ENCODE peak calls at places on chromosome X, in eight cellular contexts. One of them, this sample, is unnamed.

GRCh38 chrX:118569676-118570075 is 74.1 kb downstream of the DOCK11 start:
- DNase-seq in suprapubic skin: no peak
- DNase-seq in esophagus squamous epithelium: no peak
- DNase-seq in gastrocnemius medialis: no peak
- DNase-seq in A549: no peak
- DNase-seq in sigmoid colon: no peak
- DNase-seq in body of pancreas: no peak
- DNase-seq in adrenal gland: no peak
- DNase-seq in this sample: no peak

GRCh38 chrX:81120936-81121351 is 80.8 kb downstream of the HMGN5 start:
- DNase-seq in suprapubic skin: no peak
- DNase-seq in esophagus squamous epithelium: no peak
- DNase-seq in gastrocnemius medialis: peak
- DNase-seq in A549: peak
- DNase-seq in sigmoid colon: peak
- DNase-seq in body of pancreas: peak
- DNase-seq in adrenal gland: peak
- DNase-seq in this sample: peak

GRCh38 chrX:69748055-69748454 is 132.1 kb downstream of the EDA start:
- DNase-seq in suprapubic skin: no peak
- DNase-seq in esophagus squamous epithelium: no peak
- DNase-seq in gastrocnemius medialis: no peak
- DNase-seq in A549: no peak
- DNase-seq in sigmoid colon: no peak
- DNase-seq in body of pancreas: no peak
- DNase-seq in adrenal gland: no peak
- DNase-seq in this sample: no peak

GRCh38 chrX:99033226-99033901 is 1376.7 kb downstream of the PCDH19 start:
- DNase-seq in suprapubic skin: no peak
- DNase-seq in esophagus squamous epithelium: no peak
- DNase-seq in gastrocnemius medialis: no peak
- DNase-seq in A549: no peak
- DNase-seq in sigmoid colon: no peak
- DNase-seq in body of pancreas: no peak
- DNase-seq in adrenal gland: no peak
- DNase-seq in this sample: no peak

GRCh38 chrX:6782831-6783230 is 247.9 kb upstream of the VCX3A start:
- DNase-seq in suprapubic skin: no peak
- DNase-seq in esophagus squamous epithelium: no peak
- DNase-seq in gastrocnemius medialis: no peak
- DNase-seq in A549: no peak
- DNase-seq in sigmoid colon: no peak
- DNase-seq in body of pancreas: no peak
- DNase-seq in adrenal gland: no peak
- DNase-seq in this sample: no peak

GRCh38 chrX:95055991-95056390 is 1382.0 kb downstream of the FAM133A start:
- DNase-seq in suprapubic skin: no peak
- DNase-seq in esophagus squamous epithelium: no peak
- DNase-seq in gastrocnemius medialis: no peak
- DNase-seq in A549: no peak
- DNase-seq in sigmoid colon: no peak
- DNase-seq in body of pancreas: no peak
- DNase-seq in adrenal gland: no peak
- DNase-seq in this sample: no peak

GRCh38 chrX:70032797-70033196 is 16.9 kb downstream of the AWAT2 start:
- DNase-seq in suprapubic skin: no peak
- DNase-seq in esophagus squamous epithelium: no peak
- DNase-seq in gastrocnemius medialis: no peak
- DNase-seq in A549: no peak
- DNase-seq in sigmoid colon: no peak
- DNase-seq in body of pancreas: no peak
- DNase-seq in adrenal gland: no peak
- DNase-seq in this sample: no peak

GRCh38 chrX:102744307-102744706 is 23.8 kb downstream of the GPRASP3 start:
- DNase-seq in suprapubic skin: no peak
- DNase-seq in esophagus squamous epithelium: no peak
- DNase-seq in gastrocnemius medialis: no peak
- DNase-seq in A549: no peak
- DNase-seq in sigmoid colon: no peak
- DNase-seq in body of pancreas: no peak
- DNase-seq in adrenal gland: no peak
- DNase-seq in this sample: no peak

GRCh38 chrX:25079020-25079419 is 63.3 kb upstream of the ARX start:
- DNase-seq in suprapubic skin: no peak
- DNase-seq in esophagus squamous epithelium: no peak
- DNase-seq in gastrocnemius medialis: no peak
- DNase-seq in A549: no peak
- DNase-seq in sigmoid colon: no peak
- DNase-seq in body of pancreas: no peak
- DNase-seq in adrenal gland: no peak
- DNase-seq in this sample: no peak

GRCh38 chrX:47215291-47215900 is 3.1 kb upstream of the CDK16 start:
- DNase-seq in suprapubic skin: no peak
- DNase-seq in esophagus squamous epithelium: no peak
- DNase-seq in gastrocnemius medialis: no peak
- DNase-seq in A549: no peak
- DNase-seq in sigmoid colon: no peak
- DNase-seq in body of pancreas: no peak
- DNase-seq in adrenal gland: peak
- DNase-seq in this sample: no peak

GRCh38 chrX:44462851-44463250 is 79.8 kb downstream of the FUNDC1 start:
- DNase-seq in suprapubic skin: no peak
- DNase-seq in esophagus squamous epithelium: no peak
- DNase-seq in gastrocnemius medialis: peak
- DNase-seq in A549: no peak
- DNase-seq in sigmoid colon: no peak
- DNase-seq in body of pancreas: peak
- DNase-seq in adrenal gland: peak
- DNase-seq in this sample: no peak

GRCh38 chrX:70234355-70234754 is at the start of gene AWAT1:
- DNase-seq in suprapubic skin: no peak
- DNase-seq in esophagus squamous epithelium: no peak
- DNase-seq in gastrocnemius medialis: no peak
- DNase-seq in A549: no peak
- DNase-seq in sigmoid colon: no peak
- DNase-seq in body of pancreas: no peak
- DNase-seq in adrenal gland: no peak
- DNase-seq in this sample: no peak

GRCh38 chrX:139875831-139876230 is 57.0 kb downstream of the ATP11C start:
- DNase-seq in suprapubic skin: no peak
- DNase-seq in esophagus squamous epithelium: no peak
- DNase-seq in gastrocnemius medialis: no peak
- DNase-seq in A549: no peak
- DNase-seq in sigmoid colon: no peak
- DNase-seq in body of pancreas: no peak
- DNase-seq in adrenal gland: no peak
- DNase-seq in this sample: no peak

GRCh38 chrX:9611436-9612145 is 146.7 kb downstream of the TBL1X start:
- DNase-seq in suprapubic skin: no peak
- DNase-seq in esophagus squamous epithelium: no peak
- DNase-seq in gastrocnemius medialis: no peak
- DNase-seq in A549: no peak
- DNase-seq in sigmoid colon: no peak
- DNase-seq in body of pancreas: no peak
- DNase-seq in adrenal gland: no peak
- DNase-seq in this sample: no peak

GRCh38 chrX:108245462-108245861 is 153.9 kb downstream of the ATG4A start:
- DNase-seq in suprapubic skin: no peak
- DNase-seq in esophagus squamous epithelium: no peak
- DNase-seq in gastrocnemius medialis: no peak
- DNase-seq in A549: peak
- DNase-seq in sigmoid colon: no peak
- DNase-seq in body of pancreas: no peak
- DNase-seq in adrenal gland: no peak
- DNase-seq in this sample: no peak

GRCh38 chrX:87516716-87517115 is 886 bp upstream of the KLHL4 start:
- DNase-seq in suprapubic skin: no peak
- DNase-seq in esophagus squamous epithelium: no peak
- DNase-seq in gastrocnemius medialis: no peak
- DNase-seq in A549: peak
- DNase-seq in sigmoid colon: no peak
- DNase-seq in body of pancreas: no peak
- DNase-seq in adrenal gland: no peak
- DNase-seq in this sample: no peak

GRCh38 chrX:130539721-130540321 is 138.0 kb downstream of the RBMX2 start:
- DNase-seq in suprapubic skin: no peak
- DNase-seq in esophagus squamous epithelium: no peak
- DNase-seq in gastrocnemius medialis: no peak
- DNase-seq in A549: peak
- DNase-seq in sigmoid colon: no peak
- DNase-seq in body of pancreas: peak
- DNase-seq in adrenal gland: peak
- DNase-seq in this sample: no peak

GRCh38 chrX:135522878-135523693 is 2.6 kb downstream of the INTS6L start:
- DNase-seq in suprapubic skin: no peak
- DNase-seq in esophagus squamous epithelium: no peak
- DNase-seq in gastrocnemius medialis: no peak
- DNase-seq in A549: no peak
- DNase-seq in sigmoid colon: no peak
- DNase-seq in body of pancreas: no peak
- DNase-seq in adrenal gland: no peak
- DNase-seq in this sample: no peak

GRCh38 chrX:135520553-135521404 is at the start of gene INTS6L:
- DNase-seq in suprapubic skin: peak
- DNase-seq in esophagus squamous epithelium: peak
- DNase-seq in gastrocnemius medialis: peak
- DNase-seq in A549: peak
- DNase-seq in sigmoid colon: peak
- DNase-seq in body of pancreas: peak
- DNase-seq in adrenal gland: peak
- DNase-seq in this sample: peak

GRCh38 chrX:135522132-135522530 is 1.7 kb downstream of the INTS6L start:
- DNase-seq in suprapubic skin: no peak
- DNase-seq in esophagus squamous epithelium: no peak
- DNase-seq in gastrocnemius medialis: no peak
- DNase-seq in A549: no peak
- DNase-seq in sigmoid colon: no peak
- DNase-seq in body of pancreas: no peak
- DNase-seq in adrenal gland: no peak
- DNase-seq in this sample: no peak

GRCh38 chrX:135520022-135520552 is 373 bp upstream of the INTS6L start:
- DNase-seq in suprapubic skin: no peak
- DNase-seq in esophagus squamous epithelium: no peak
- DNase-seq in gastrocnemius medialis: no peak
- DNase-seq in A549: no peak
- DNase-seq in sigmoid colon: no peak
- DNase-seq in body of pancreas: no peak
- DNase-seq in adrenal gland: peak
- DNase-seq in this sample: no peak

DNA sequence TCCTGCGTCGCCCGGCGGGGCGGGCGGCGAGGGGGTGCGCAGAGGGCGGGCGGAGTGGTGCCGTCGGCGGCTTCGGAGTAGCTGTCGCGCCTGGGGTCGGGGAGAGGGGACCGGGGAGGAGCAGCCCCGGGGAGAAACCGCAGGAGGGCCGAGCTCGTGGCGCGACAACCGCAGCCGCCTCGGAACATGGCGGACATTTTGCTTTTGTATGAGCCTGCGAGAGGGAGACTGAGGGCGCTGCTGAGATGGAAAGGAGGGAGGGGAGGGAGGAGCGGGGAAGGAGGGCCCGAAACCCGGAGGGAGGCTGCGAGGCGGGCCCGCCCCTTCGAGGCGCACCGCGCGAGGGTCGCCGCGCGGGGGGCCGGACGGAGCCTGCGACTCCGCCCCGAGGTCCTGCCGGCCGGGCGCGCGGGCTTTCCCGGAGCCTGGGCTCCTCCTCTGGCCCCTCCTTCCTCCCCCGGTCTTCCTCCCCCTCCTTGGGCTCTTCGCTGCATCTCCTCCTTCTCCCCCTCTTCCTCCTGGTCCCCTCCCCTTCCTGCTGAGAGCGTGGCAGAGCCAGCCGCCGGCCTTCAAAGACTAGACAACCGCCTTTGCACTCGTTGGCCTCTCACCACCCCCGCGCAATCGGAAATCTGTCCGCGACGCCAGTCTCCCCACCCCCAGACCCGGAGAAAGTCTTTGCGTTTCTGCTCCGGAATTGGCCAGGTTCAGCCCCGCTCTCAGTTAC is 1.1 kb downstream of the INTS6L start:
- DNase-seq in suprapubic skin: peak
- DNase-seq in esophagus squamous epithelium: peak
- DNase-seq in gastrocnemius medialis: peak
- DNase-seq in A549: peak
- DNase-seq in sigmoid colon: peak
- DNase-seq in body of pancreas: peak
- DNase-seq in adrenal gland: peak
- DNase-seq in this sample: peak
- TF ChIP-seq POLR2A in suprapubic skin: peak
- TF ChIP-seq POLR2A in esophagus squamous epithelium: peak
- TF ChIP-seq POLR2A in gastrocnemius medialis: peak
- TF ChIP-seq POLR2A in A549: peak
- TF ChIP-seq POLR2A in sigmoid colon: peak
- TF ChIP-seq POLR2A in body of pancreas: peak
- TF ChIP-seq POLR2A in adrenal gland: peak
- TF ChIP-seq POLR2A in this sample: peak

GRCh38 chrX:154751669-154752271 is 893 bp upstream of the GAB3 start:
- DNase-seq in suprapubic skin: no peak
- DNase-seq in esophagus squamous epithelium: no peak
- DNase-seq in gastrocnemius medialis: no peak
- DNase-seq in A549: no peak
- DNase-seq in sigmoid colon: no peak
- DNase-seq in body of pancreas: no peak
- DNase-seq in adrenal gland: no peak
- DNase-seq in this sample: no peak
- TF ChIP-seq POLR2A in suprapubic skin: no peak
- TF ChIP-seq POLR2A in esophagus squamous epithelium: no peak
- TF ChIP-seq POLR2A in gastrocnemius medialis: no peak
- TF ChIP-seq POLR2A in A549: no peak
- TF ChIP-seq POLR2A in sigmoid colon: no peak
- TF ChIP-seq POLR2A in body of pancreas: no peak
- TF ChIP-seq POLR2A in adrenal gland: no peak
- TF ChIP-seq POLR2A in this sample: no peak

GRCh38 chrX:136031626-136032025 is 46.4 kb downstream of the SLC9A6 start:
- DNase-seq in suprapubic skin: no peak
- DNase-seq in esophagus squamous epithelium: no peak
- DNase-seq in gastrocnemius medialis: no peak
- DNase-seq in A549: no peak
- DNase-seq in sigmoid colon: no peak
- DNase-seq in body of pancreas: no peak
- DNase-seq in adrenal gland: no peak
- DNase-seq in this sample: no peak
- TF ChIP-seq POLR2A in suprapubic skin: no peak
- TF ChIP-seq POLR2A in esophagus squamous epithelium: no peak
- TF ChIP-seq POLR2A in gastrocnemius medialis: no peak
- TF ChIP-seq POLR2A in A549: no peak
- TF ChIP-seq POLR2A in sigmoid colon: no peak
- TF ChIP-seq POLR2A in body of pancreas: no peak
- TF ChIP-seq POLR2A in adrenal gland: no peak
- TF ChIP-seq POLR2A in this sample: no peak

DNA sequence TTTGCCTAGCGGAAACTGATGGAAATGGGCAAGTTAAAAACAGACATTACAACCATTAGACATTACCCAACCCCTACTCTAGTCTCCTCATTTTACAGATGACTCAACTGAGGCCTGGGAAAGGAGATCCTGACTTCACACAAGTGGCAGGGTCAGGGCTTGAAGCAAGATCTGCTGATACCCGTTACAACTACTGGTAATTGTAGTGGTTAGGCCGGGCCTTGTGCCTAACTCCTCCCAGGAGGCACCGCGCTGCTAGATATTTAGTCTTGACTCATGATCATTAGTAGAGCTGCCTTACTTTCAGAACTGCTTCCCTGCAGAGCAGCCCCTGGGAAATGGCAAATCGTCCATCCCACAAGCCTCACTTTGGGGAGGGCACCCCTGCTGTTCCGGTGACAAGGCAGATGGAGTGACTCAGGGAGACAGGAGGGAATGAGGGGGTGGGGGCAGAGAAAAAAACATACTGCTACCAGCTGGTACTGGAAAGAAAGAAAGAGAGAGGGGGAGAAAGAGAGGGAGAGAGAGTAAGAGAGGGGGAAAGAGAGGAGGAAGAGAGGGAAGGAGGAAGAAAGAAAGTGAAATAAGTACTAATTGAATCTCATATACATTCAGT is 12.2 kb downstream of the ARHGEF6 start:
- DNase-seq in suprapubic skin: no peak
- DNase-seq in esophagus squamous epithelium: no peak
- DNase-seq in gastrocnemius medialis: peak
- DNase-seq in A549: no peak
- DNase-seq in sigmoid colon: peak
- DNase-seq in body of pancreas: peak
- DNase-seq in adrenal gland: peak
- DNase-seq in this sample: peak
- TF ChIP-seq POLR2A in suprapubic skin: no peak
- TF ChIP-seq POLR2A in esophagus squamous epithelium: no peak
- TF ChIP-seq POLR2A in gastrocnemius medialis: peak
- TF ChIP-seq POLR2A in A549: no peak
- TF ChIP-seq POLR2A in sigmoid colon: no peak
- TF ChIP-seq POLR2A in body of pancreas: no peak
- TF ChIP-seq POLR2A in adrenal gland: no peak
- TF ChIP-seq POLR2A in this sample: no peak

This sample was measured in Peyer's patch.